ENCODE peak calls at places on chromosomes 13 and 19, in nine cellular contexts. C is A549, Y is tibial nerve, N is uterus, W is H1, P is lower leg skin, D is heart left ventricle, H is HCT116, E is ovary. R is an unnamed sample.

GRCh38 chr19:58095328-58095727 is 2.7 kb downstream of the ZSCAN18 start:
- DNase-seq in C (no peak), Y (no peak), N (no peak), W (no peak), P (no peak), D (no peak), H (no peak), E (no peak), R (no peak)

GRCh38 chr19:19655051-19655594 is 8.4 kb downstream of the ATP13A1 start:
- DNase-seq in C (no peak), Y (no peak), N (no peak), W (no peak), P (no peak), D (no peak), H (no peak), E (no peak), R (no peak)

GRCh38 chr19:6473652-6474051 is 7.9 kb downstream of the DENND1C start:
- DNase-seq in C (no peak), Y (no peak), N (no peak), W (no peak), P (no peak), D (no peak), H (no peak), E (no peak), R (no peak)

GRCh38 chr13:112995395-112996091 is 26.5 kb downstream of the MCF2L start:
- DNase-seq in C (no peak), Y (no peak), N (no peak), W (no peak), P (no peak), D (no peak), H (no peak), E (no peak), R (peak)

GRCh38 chr13:80742027-80742426 is 401.1 kb upstream of the SPRY2 start:
- DNase-seq in C (no peak), Y (no peak), N (no peak), W (no peak), P (no peak), D (no peak), H (no peak), E (no peak), R (no peak)

GRCh38 chr19:28794301-28794700 is 418.6 kb downstream of the UQCRFS1 start:
- DNase-seq in C (no peak), Y (no peak), N (no peak), W (no peak), P (no peak), D (no peak), H (no peak), E (no peak), R (no peak)

GRCh38 chr19:12996542-12997094 is 1.3 kb downstream of the NFIX start:
- DNase-seq in C (no peak), Y (peak), N (no peak), W (no peak), P (peak), D (peak), H (no peak), E (peak), R (no peak)

GRCh38 chr13:45015300-45015699 is 26.0 kb downstream of the GPALPP1 start:
- DNase-seq in C (no peak), Y (no peak), N (no peak), W (no peak), P (no peak), D (no peak), H (no peak), E (no peak), R (no peak)

GRCh38 chr13:97257800-97258799 is 36.0 kb downstream of the MBNL2 start:
- DNase-seq in C (peak), Y (peak), N (peak), W (no peak), P (peak), D (no peak), H (peak), E (peak), R (no peak)

GRCh38 chr13:90717451-90717936 is 630.0 kb upstream of the MIR17HG start:
- DNase-seq in C (no peak), Y (no peak), N (no peak), W (no peak), P (no peak), D (no peak), H (peak), E (no peak), R (no peak)

GRCh38 chr13:47066261-47066660 is 169.4 kb upstream of the HTR2A start:
- DNase-seq in C (no peak), Y (no peak), N (no peak), W (no peak), P (no peak), D (no peak), H (no peak), E (no peak), R (no peak)

GRCh38 chr19:677201-677600 is 1.0 kb downstream of the FSTL3 start:
- DNase-seq in C (peak), Y (peak), N (peak), W (no peak), P (peak), D (peak), H (no peak), E (peak), R (peak)

GRCh38 chr19:6654347-6655310 is 15.3 kb downstream of the TNFSF14 start:
- DNase-seq in C (no peak), Y (no peak), N (no peak), W (no peak), P (no peak), D (no peak), H (no peak), E (no peak), R (peak)

GRCh38 chr19:16376649-16377048 is 52.0 kb downstream of the KLF2 start:
- DNase-seq in C (peak), Y (no peak), N (no peak), W (no peak), P (no peak), D (no peak), H (no peak), E (peak), R (no peak)

GRCh38 chr13:76641056-76641455 is 245.1 kb downstream of the KCTD12 start:
- DNase-seq in C (no peak), Y (no peak), N (no peak), W (no peak), P (no peak), D (no peak), H (no peak), E (no peak), R (no peak)

DNA sequence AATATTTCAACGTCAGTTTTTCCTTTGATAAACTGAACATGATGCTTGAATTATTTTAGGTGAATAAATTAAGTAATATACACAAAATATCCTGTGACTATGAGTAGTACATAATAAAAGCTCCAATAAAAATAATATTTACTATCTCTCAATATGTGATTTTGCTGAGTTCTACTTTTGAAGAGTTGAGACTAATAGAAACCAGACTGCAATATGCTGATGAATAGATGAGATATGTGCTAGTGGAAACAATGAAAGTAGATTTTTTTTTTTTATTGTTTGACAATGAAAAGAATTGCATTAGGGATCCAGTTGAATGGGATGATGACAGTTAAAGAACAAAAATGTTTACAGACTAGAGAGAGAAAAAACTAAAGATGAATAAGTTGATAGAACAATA is 16.4 kb upstream of the PCDH20 start:
- DNase-seq in C (no peak), Y (no peak), N (no peak), W (no peak), P (no peak), D (no peak), H (no peak), E (no peak), R (no peak)
- H3K4me3 ChIP-seq in C (no peak), Y (no peak), N (no peak), W (no peak), P (no peak), D (no peak), H (no peak), E (no peak), R (no peak)

DNA sequence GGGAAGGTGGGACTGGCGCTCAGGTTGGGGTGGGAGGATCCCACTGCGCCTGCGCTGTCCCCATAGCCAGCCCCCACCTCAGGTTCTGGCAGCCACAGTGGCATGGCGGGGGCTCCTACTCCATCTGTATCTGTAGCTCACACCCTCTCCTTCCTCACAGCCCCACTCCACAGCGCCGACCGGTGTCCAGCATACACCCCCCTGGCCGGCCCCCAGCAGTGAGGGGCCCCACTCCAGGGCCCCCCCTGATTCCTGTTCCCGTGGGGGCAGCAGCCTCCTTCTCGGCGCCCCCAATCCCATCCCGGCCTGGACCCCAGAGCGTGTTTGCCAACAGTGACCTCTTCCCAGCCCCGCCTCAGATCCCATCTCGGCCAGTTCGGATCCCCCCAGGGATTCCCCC is 6.0 kb downstream of the TMED1 start:
- DNase-seq in C (no peak), Y (no peak), N (no peak), W (no peak), P (no peak), D (no peak), H (no peak), E (no peak), R (no peak)
- TF ChIP-seq POLR2A in C (no peak), Y (no peak), N (no peak), W (no peak), P (no peak), D (no peak), H (no peak), E (no peak), R (no peak)

GRCh38 chr19:55278391-55279135 is 1.3 kb downstream of the HSPBP1 start:
- DNase-seq in C (no peak), Y (no peak), N (no peak), W (no peak), P (no peak), D (no peak), H (no peak), E (no peak), R (no peak)
- H3K4me3 ChIP-seq in C (peak), Y (no peak), N (no peak), W (peak), P (no peak), D (no peak), H (peak), E (no peak), R (peak)

DNA sequence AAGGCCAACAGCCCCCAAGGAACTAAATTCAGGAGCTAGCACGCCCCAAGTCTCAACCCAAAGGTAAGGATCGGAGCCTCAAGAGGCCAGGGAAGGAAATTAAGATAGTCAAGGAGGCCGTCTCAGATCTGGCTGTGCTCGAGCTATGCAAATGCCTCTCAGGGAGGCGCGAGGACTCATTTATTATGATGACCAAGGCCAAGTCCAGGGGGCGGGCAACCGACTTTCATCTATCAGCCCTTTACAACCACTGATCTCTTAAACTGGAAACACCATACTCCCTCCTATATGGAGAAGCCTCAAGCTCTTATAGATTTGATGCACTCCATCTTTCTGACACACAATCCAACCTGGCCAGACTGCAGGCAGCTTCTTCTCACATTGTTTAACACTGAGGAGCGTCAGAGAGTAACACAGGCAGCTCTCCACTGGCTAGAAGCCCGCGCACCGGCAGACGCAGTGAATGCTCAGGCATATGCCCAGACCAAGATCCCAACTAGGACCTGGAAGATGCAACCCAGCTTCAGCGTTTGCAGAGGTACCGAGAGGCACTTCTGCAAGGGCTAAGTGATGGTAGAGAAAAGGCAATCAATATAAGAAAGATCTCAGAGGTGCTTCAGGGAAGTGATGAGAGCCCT is 9.6 kb upstream of the SLC15A1 start:
- DNase-seq in C (no peak), Y (no peak), N (no peak), W (no peak), P (no peak), D (no peak), H (no peak), E (no peak), R (no peak)
- TF ChIP-seq POLR2A in C (no peak), Y (no peak), N (no peak), W (no peak), P (no peak), D (no peak), H (no peak), E (no peak), R (no peak)

GRCh38 chr13:23608138-23608537 is 37.9 kb downstream of the TNFRSF19 start:
- DNase-seq in C (no peak), Y (no peak), N (no peak), W (no peak), P (no peak), D (no peak), H (no peak), E (no peak), R (no peak)

GRCh38 chr13:23609414-23610186 is 39.4 kb downstream of the TNFRSF19 start:
- DNase-seq in C (no peak), Y (peak), N (peak), W (no peak), P (no peak), D (no peak), H (no peak), E (peak), R (no peak)

GRCh38 chr13:23610966-23611486 is 40.8 kb downstream of the TNFRSF19 start:
- DNase-seq in C (no peak), Y (no peak), N (no peak), W (no peak), P (no peak), D (no peak), H (no peak), E (no peak), R (no peak)

GRCh38 chr13:23610187-23610576 is 40.0 kb downstream of the TNFRSF19 start:
- DNase-seq in C (no peak), Y (no peak), N (no peak), W (no peak), P (no peak), D (no peak), H (no peak), E (no peak), R (no peak)

GRCh38 chr13:23608704-23609413 is 38.6 kb downstream of the TNFRSF19 start:
- DNase-seq in C (no peak), Y (peak), N (peak), W (no peak), P (no peak), D (peak), H (no peak), E (peak), R (peak)
- H3K4me3 ChIP-seq in C (no peak), Y (no peak), N (peak), W (no peak), P (no peak), D (peak), H (no peak), E (peak), R (peak)

GRCh38 chr13:25971499-25972145 is 80.2 kb downstream of the SHISA2 start:
- DNase-seq in C (no peak), Y (no peak), N (no peak), W (no peak), P (no peak), D (no peak), H (no peak), E (no peak), R (no peak)
- TF ChIP-seq POLR2A in C (no peak), Y (no peak), N (no peak), W (no peak), P (no peak), D (no peak), H (no peak), E (no peak), R (no peak)

GRCh38 chr13:67554296-67554695 is 324.2 kb upstream of the PCDH9 start:
- DNase-seq in C (no peak), Y (no peak), N (no peak), W (no peak), P (no peak), D (no peak), H (no peak), E (no peak), R (no peak)
- H3K4me3 ChIP-seq in C (no peak), Y (no peak), N (no peak), W (no peak), P (no peak), D (no peak), H (no peak), E (no peak), R (no peak)

GRCh38 chr19:8489591-8490394 is 12.6 kb downstream of the PRAM1 start:
- DNase-seq in C (no peak), Y (no peak), N (no peak), W (no peak), P (no peak), D (peak), H (no peak), E (no peak), R (no peak)
- TF ChIP-seq POLR2A in C (no peak), Y (no peak), N (no peak), W (no peak), P (no peak), D (no peak), H (no peak), E (no peak), R (no peak)

R was measured in transverse colon.